ENCODE peak calls at places on chromosomes 2 and 18, in five cellular contexts. J is HTR-8/SVneo; K is germinal center; E is NCI-H1436; L is activated CD8-positive, alpha-beta memory T cell treated with anti-CD3 and anti-CD28 coated beads, Interleukin-2, amount 50 U/mL, for 4 hours. P is an unnamed sample.

GRCh38 chr18:79007440-79007839 is 27.8 kb downstream of the SALL3 start:
- DNase-seq in L (no peak), E (no peak), K (no peak), J (no peak), P (no peak)

GRCh38 chr2:1193801-1194200 is 219.5 kb upstream of the TPO start:
- DNase-seq in E (no peak), L (no peak), J (no peak), K (no peak), P (no peak)

GRCh38 chr2:222592176-222592575 is 63.7 kb downstream of the FARSB start:
- DNase-seq in L (no peak), J (no peak), E (no peak), K (no peak), P (no peak)

GRCh38 chr2:230942920-230943896 is 18.2 kb upstream of the GPR55 start:
- DNase-seq in L (peak), J (no peak), E (no peak), K (peak), P (peak)

GRCh38 chr2:24343225-24343882 is 17.0 kb downstream of the ITSN2 start:
- DNase-seq in J (no peak), K (peak), L (no peak), E (no peak), P (no peak)

GRCh38 chr2:112622528-112622849 is 23.2 kb upstream of the SLC20A1 start:
- DNase-seq in K (no peak), E (no peak), L (no peak), J (peak), P (no peak)

GRCh38 chr2:156456616-156457015 is 20.4 kb downstream of the GPD2 start:
- DNase-seq in J (no peak), L (no peak), E (no peak), K (no peak), P (no peak)

GRCh38 chr2:5365871-5366461 is 326.2 kb upstream of the SOX11 start:
- DNase-seq in L (no peak), E (no peak), K (peak), J (no peak), P (no peak)